ENCODE peak calls at places on chromosome 19, in nine cellular contexts. B is brain microvascular endothelial cell, D is suprapubic skin, V is fibroblast of lung, W is A549, E is ovary, L is lower lobe of right lung, P is AG09309, C is left ventricle myocardium inferior. Y is an unnamed sample.
A peak's percentile ranks its signal among the peaks of the same experiment; 100 is the strongest.

GRCh38 chr19:37902668-37903067 is 3.7 kb downstream of the WDR87 start:
- DNase-seq in B (peak; percentile 66), W (peak; percentile 92), E (peak; percentile 53), V (peak; percentile 54), D (peak; percentile 80), C (peak; percentile 66), L (peak; percentile 79), P (peak; percentile 16), Y (peak; percentile 75)

GRCh38 chr19:39843919-39844793 is 2.0 kb downstream of the FBL start:
- DNase-seq in P (no peak), E (no peak), B (peak; percentile 40), C (no peak), V (peak; percentile 32), D (no peak), W (peak; percentile 79), L (no peak), Y (no peak)

GRCh38 chr19:2561895-2562294 is 86.0 kb downstream of the GADD45B start:
- DNase-seq in D (no peak), W (no peak), C (peak; percentile 8), L (peak; percentile 42), P (no peak), B (no peak), V (no peak), E (no peak), Y (no peak)

GRCh38 chr19:16266586-16266942 is 58.1 kb upstream of the KLF2 start:
- DNase-seq in P (no peak), D (no peak), V (no peak), E (no peak), C (no peak), L (no peak), B (no peak), W (no peak), Y (no peak)

GRCh38 chr19:45489216-45489855 is 7.5 kb downstream of the RTN2 start:
- DNase-seq in W (no peak), P (no peak), E (no peak), B (no peak), V (no peak), C (no peak), D (no peak), L (no peak), Y (no peak)

GRCh38 chr19:10259162-10259905 is 7.3 kb downstream of the MRPL4 start:
- DNase-seq in B (peak; percentile 79), W (peak; percentile 86), C (peak; percentile 81), P (peak; percentile 31), V (peak; percentile 75), E (peak; percentile 84), L (peak; percentile 95), D (peak; percentile 90), Y (peak; percentile 88)

GRCh38 chr19:7252364-7252763 is 41.9 kb downstream of the INSR start:
- DNase-seq in W (no peak), D (no peak), L (no peak), V (no peak), E (no peak), C (no peak), B (no peak), P (no peak), Y (no peak)

GRCh38 chr19:37778613-37779138 is 710 bp downstream of the ZNF573 start:
- DNase-seq in V (peak; percentile 15), E (no peak), D (no peak), W (peak; percentile 58), L (no peak), B (no peak), P (no peak), C (no peak), Y (no peak)

GRCh38 chr19:58563034-58563573 is 4.7 kb upstream of the UBE2M start:
- DNase-seq in P (no peak), W (no peak), E (no peak), D (peak; percentile 76), B (no peak), V (no peak), C (peak; percentile 23), L (no peak), Y (peak; percentile 53)

GRCh38 chr19:58562126-58563033 is 4.0 kb upstream of the UBE2M start:
- DNase-seq in L (peak; percentile 66), D (no peak), C (peak; percentile 36), B (no peak), P (no peak), V (peak; percentile 58), E (peak; percentile 68), W (no peak), Y (peak; percentile 83)

GRCh38 chr19:58560921-58561320 is 2.5 kb upstream of the UBE2M start:
- DNase-seq in V (no peak), L (no peak), E (no peak), W (no peak), C (no peak), D (no peak), P (no peak), B (no peak), Y (peak; percentile 24)

GRCh38 chr19:58561373-58562125 is 3.1 kb upstream of the UBE2M start:
- DNase-seq in L (no peak), P (no peak), E (no peak), D (no peak), W (no peak), B (no peak), C (no peak), V (no peak), Y (no peak)

GRCh38 chr19:58563823-58564222 is 5.4 kb upstream of the UBE2M start:
- DNase-seq in W (no peak), V (no peak), B (no peak), C (peak; percentile 8), L (no peak), D (no peak), P (no peak), E (no peak), Y (no peak)
- H3K4me3 ChIP-seq in W (no peak overlapping the region), V (no peak overlapping the region), B (no peak overlapping the region), C (no peak overlapping the region), L (no peak overlapping the region), D (no peak overlapping the region), P (no peak overlapping the region), E (no peak overlapping the region), Y (no peak overlapping the region)

GRCh38 chr19:18489627-18490184 is 32.2 kb downstream of the ELL start:
- DNase-seq in D (no peak), W (no peak), V (no peak), P (no peak), B (no peak), C (no peak), L (no peak), E (no peak), Y (no peak)

GRCh38 chr19:18487576-18488402 is 34.1 kb downstream of the ELL start:
- DNase-seq in L (no peak), P (no peak), B (no peak), W (no peak), E (no peak), V (no peak), C (no peak), D (no peak), Y (no peak)

GRCh38 chr19:18488403-18488723 is 33.5 kb downstream of the ELL start:
- DNase-seq in E (no peak), P (no peak), L (no peak), D (no peak), C (no peak), W (peak; percentile 35), V (no peak), B (no peak), Y (no peak)

GRCh38 chr19:18490719-18491118 is 31.2 kb downstream of the ELL start:
- DNase-seq in P (no peak), B (no peak), E (no peak), L (no peak), V (no peak), C (no peak), D (no peak), W (no peak), Y (no peak)

DNA sequence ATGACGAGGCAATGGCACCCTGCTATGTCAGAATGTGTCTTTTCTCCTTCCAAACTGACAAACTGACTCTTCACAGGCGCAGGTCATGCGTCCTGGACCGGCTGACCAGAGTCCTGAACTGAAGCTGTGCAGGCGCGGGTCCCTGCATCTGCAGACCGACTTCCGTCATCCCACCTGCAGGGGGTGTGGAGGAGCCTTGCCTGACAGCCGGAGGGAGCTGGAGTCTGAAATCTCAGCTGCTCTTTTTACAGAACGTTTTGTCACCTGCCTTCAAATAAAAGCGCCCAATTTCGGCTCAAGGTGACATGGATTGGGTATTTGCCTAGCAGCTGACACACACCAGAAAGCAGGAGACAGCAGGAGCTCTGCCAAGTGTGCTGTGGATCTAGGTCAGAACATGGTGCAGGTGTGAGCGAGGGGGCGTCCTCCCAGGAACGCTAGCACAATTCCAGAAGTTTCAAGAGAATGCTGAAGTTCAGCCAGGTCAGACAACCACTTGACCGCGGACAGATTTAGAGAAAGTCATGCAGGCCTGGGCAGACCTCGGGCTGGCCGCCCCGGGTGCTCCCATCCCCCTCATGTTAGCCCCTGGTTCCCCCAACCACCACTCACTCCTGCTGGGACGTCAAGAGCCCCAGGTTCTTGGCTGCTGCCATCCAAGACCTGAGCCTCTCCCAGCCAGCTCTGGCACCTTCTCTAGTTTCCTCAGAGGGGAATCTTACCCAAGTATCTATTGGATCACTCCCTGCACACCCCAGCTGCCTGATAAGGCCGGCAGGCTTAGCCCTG is 32.8 kb downstream of the ELL start:
- DNase-seq in L (no peak), P (no peak), W (peak; percentile 45), V (no peak), B (no peak), E (no peak), D (no peak), C (no peak), Y (no peak)
- TF ChIP-seq CTCF in L (peak; percentile 32), P (peak; percentile 33), W (no peak), V (peak; percentile 27), B (peak; percentile 64), E (no peak), D (no peak), C (peak; percentile 47), Y (no peak)

GRCh38 chr19:13506550-13506878 is 235 bp upstream of the CACNA1A start:
- DNase-seq in E (no peak), C (no peak), L (no peak), D (no peak), P (peak; percentile 5), W (no peak), B (no peak), V (peak; percentile 7), Y (no peak)
- H3K4me3 ChIP-seq in E (no peak overlapping the region), C (peak overlapping the region; percentile 60), L (no peak overlapping the region), D (peak overlapping the region; percentile 36), P (peak overlapping the region; percentile 51), W (no peak overlapping the region), B (no peak overlapping the region), V (no peak overlapping the region), Y (no peak overlapping the region)

GRCh38 chr19:49850487-49851342 is at the start of gene PTOV1:
- DNase-seq in P (peak; percentile 56), D (peak; percentile 94), L (peak; percentile 94), V (peak; percentile 86), C (peak; percentile 92), W (peak; percentile 96), E (peak; percentile 93), B (peak; percentile 80), Y (peak; percentile 92)

GRCh38 chr19:49852631-49853126 is 1.7 kb downstream of the PTOV1 start:
- DNase-seq in C (no peak), L (no peak), W (no peak), E (no peak), D (no peak), B (no peak), V (no peak), P (no peak), Y (no peak)

GRCh38 chr19:49849433-49850220 is 1.3 kb upstream of the PTOV1 start:
- DNase-seq in D (no peak), L (no peak), P (no peak), V (no peak), B (no peak), E (no peak), C (no peak), W (no peak), Y (no peak)

GRCh38 chr19:49850221-49850486 is 805 bp upstream of the PTOV1 start:
- DNase-seq in V (no peak), D (no peak), W (no peak), L (no peak), E (no peak), P (no peak), C (no peak), B (no peak), Y (no peak)

DNA sequence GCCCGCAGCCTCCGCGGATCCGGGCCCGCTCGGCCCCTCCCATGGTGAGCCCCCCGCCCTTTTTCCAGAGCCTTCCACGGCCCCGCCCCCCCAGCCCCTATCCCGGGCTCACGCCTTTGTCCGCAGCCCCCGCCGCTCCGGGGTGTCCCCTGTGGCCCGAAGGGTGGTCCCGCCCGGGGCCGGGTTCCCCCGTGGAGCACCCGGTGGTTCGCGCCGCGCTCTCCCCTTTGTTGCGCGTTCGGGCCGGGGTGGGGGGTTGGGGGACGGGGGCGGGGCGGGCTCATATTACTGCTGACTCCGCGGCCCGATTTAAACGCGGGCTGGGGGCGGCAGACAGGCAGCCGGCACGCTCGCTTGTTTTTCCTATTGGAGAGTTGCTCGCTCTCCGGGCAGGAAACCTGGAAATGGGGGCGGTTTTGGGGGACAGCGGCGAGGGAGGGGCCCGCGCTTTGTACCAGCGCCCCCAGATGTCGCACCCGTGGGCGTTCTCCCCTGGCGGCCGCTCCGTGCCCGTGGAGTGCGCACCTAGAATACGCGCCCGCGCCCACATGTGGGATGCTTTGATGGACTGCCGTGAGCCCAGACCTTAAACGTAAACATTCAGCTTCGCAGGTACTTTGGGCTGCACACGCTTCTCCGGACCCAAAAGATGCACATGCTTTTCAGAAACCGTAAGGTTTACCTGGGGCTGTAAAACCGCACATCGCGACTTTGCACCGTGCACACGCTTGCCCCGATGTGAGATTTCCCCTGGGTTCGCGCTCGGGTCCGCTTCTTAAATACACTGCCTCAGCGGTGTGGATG is 699 bp downstream of the PTOV1 start:
- DNase-seq in W (no peak), D (peak; percentile 74), P (no peak), C (no peak), V (peak; percentile 55), B (no peak), E (peak; percentile 48), L (peak; percentile 53), Y (peak; percentile 83)
- TF ChIP-seq CTCF in W (no peak), D (no peak), P (no peak), C (no peak), V (no peak), B (no peak), E (no peak), L (no peak), Y (no peak)

Y was measured in left lung.